ENCODE peak calls at places on chromosome 4, in four cellular contexts. One of them, this sample, is unnamed.

GRCh38 chr4:145531193-145531592 is 49.5 kb downstream of the SMAD1 start:
- DNase-seq in K562: no peak
- DNase-seq in HepG2: no peak
- DNase-seq in H1: no peak
- DNase-seq in this sample: no peak

GRCh38 chr4:102390438-102390837 is 45.2 kb upstream of the SLC39A8 start:
- DNase-seq in HepG2: no peak
- DNase-seq in H1: no peak
- DNase-seq in K562: no peak
- DNase-seq in this sample: no peak

GRCh38 chr4:111027526-111027925 is 404.6 kb upstream of the PITX2 start:
- DNase-seq in HepG2: no peak
- DNase-seq in K562: no peak
- DNase-seq in H1: no peak
- DNase-seq in this sample: no peak

GRCh38 chr4:189740873-189741272 is 199.8 kb upstream of the FRG1 start:
- DNase-seq in K562: no peak
- DNase-seq in H1: no peak
- DNase-seq in HepG2: no peak
- DNase-seq in this sample: no peak

GRCh38 chr4:89158884-89159503 is 47.7 kb downstream of the TIGD2 start:
- DNase-seq in HepG2: peak
- DNase-seq in H1: no peak
- DNase-seq in K562: peak
- DNase-seq in this sample: peak

GRCh38 chr4:173399016-173399415 is at the start of gene SCRG1:
- DNase-seq in K562: no peak
- DNase-seq in H1: no peak
- DNase-seq in HepG2: no peak
- DNase-seq in this sample: no peak

GRCh38 chr4:69467797-69468196 is 27.9 kb downstream of the UGT2B4 start:
- DNase-seq in HepG2: no peak
- DNase-seq in K562: no peak
- DNase-seq in H1: peak
- DNase-seq in this sample: no peak

GRCh38 chr4:174154455-174154854 is 129.0 kb downstream of the FBXO8 start:
- DNase-seq in K562: no peak
- DNase-seq in H1: no peak
- DNase-seq in HepG2: no peak
- DNase-seq in this sample: peak

GRCh38 chr4:153527690-153528089 is 61.5 kb downstream of the TMEM131L start:
- DNase-seq in HepG2: no peak
- DNase-seq in K562: no peak
- DNase-seq in H1: no peak
- DNase-seq in this sample: no peak
- H3K27ac ChIP-seq in HepG2: no peak
- H3K27ac ChIP-seq in K562: no peak
- H3K27ac ChIP-seq in H1: no peak
- H3K27ac ChIP-seq in this sample: no peak

DNA sequence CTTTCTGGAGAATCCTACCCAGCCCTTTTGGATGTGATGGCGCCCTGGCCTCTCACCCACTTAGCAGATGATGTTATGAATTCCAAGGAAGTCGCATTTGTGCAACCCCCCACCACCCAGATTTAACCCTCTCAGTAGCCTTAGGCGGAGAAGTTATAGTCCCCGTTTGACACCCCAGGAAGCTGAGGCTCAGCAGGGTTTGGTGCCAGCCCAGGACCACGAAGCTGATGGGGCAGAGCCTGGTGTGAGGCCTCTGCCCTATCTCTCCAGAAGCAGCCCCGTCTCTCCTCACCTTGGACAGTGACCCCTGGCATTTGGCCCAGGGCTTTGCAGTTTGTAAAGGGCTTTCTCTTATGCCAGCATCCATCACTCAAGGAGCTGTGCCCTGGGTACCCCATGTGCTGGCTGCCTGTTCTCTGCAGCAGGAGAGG is 1.1 kb downstream of the WFS1 start:
- DNase-seq in HepG2: no peak
- DNase-seq in H1: no peak
- DNase-seq in K562: no peak
- DNase-seq in this sample: peak
- H3K9ac ChIP-seq in HepG2: peak
- H3K9ac ChIP-seq in H1: no peak
- H3K9ac ChIP-seq in K562: no peak
- H3K9ac ChIP-seq in this sample: peak

GRCh38 chr4:95318483-95318882 is 230.3 kb downstream of the UNC5C start:
- DNase-seq in HepG2: no peak
- DNase-seq in K562: no peak
- DNase-seq in H1: no peak
- DNase-seq in this sample: no peak

GRCh38 chr4:95314573-95314972 is 234.2 kb downstream of the UNC5C start:
- DNase-seq in H1: no peak
- DNase-seq in K562: no peak
- DNase-seq in HepG2: no peak
- DNase-seq in this sample: no peak

GRCh38 chr4:95318044-95318443 is 230.7 kb downstream of the UNC5C start:
- DNase-seq in H1: no peak
- DNase-seq in K562: no peak
- DNase-seq in HepG2: no peak
- DNase-seq in this sample: no peak

GRCh38 chr4:95319169-95319568 is 229.6 kb downstream of the UNC5C start:
- DNase-seq in H1: no peak
- DNase-seq in K562: no peak
- DNase-seq in HepG2: no peak
- DNase-seq in this sample: no peak

GRCh38 chr4:95317124-95317820 is 231.5 kb downstream of the UNC5C start:
- DNase-seq in HepG2: no peak
- DNase-seq in K562: no peak
- DNase-seq in H1: no peak
- DNase-seq in this sample: peak
- TF ChIP-seq JUN in HepG2: no peak
- TF ChIP-seq JUN in K562: no peak
- TF ChIP-seq JUN in H1: no peak
- TF ChIP-seq JUN in this sample: no peak

DNA sequence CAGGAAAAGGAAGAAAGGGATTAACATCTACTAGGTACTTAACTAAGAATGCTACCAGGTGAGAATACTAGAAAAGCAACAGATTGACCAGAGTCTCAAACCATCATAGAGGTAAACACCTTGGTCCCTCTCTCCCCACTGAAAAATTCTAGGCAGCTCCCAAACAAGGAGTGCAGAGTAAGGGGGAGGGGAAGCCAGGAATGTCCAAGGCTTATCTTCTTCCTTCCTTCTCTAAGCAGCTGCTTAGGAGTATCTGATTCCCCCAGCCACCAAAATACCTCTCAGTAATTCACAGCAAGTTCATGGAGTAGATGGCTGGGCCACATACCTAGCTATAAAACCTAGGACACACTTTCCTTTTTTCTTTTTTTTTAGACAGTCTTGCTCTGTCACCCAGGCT is 80.7 kb downstream of the APBB2 start:
- DNase-seq in HepG2: no peak
- DNase-seq in K562: no peak
- DNase-seq in H1: no peak
- DNase-seq in this sample: peak
- H3K27ac ChIP-seq in HepG2: no peak
- H3K27ac ChIP-seq in K562: no peak
- H3K27ac ChIP-seq in H1: no peak
- H3K27ac ChIP-seq in this sample: peak

DNA sequence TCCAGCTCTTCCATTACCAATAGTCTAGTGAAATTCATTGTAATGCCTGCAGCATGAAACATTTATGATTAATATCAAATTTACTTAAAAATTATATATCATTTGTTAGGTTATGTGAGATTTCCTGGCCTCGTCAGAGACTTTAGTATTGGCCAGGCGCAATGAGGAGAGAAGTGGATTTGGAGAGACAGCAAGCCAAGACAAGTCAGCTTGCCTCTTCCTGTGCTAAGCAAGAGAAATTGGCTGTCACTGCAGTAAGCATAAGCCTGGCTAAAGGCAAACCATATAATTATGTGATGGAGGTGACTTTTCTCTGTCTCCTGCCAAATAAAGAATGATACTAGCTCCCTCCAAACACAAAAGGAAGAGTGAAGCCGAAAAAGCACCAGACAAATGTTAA is 2246.1 kb downstream of the ARAP2 start:
- DNase-seq in K562: no peak
- DNase-seq in H1: no peak
- DNase-seq in HepG2: no peak
- DNase-seq in this sample: no peak
- H3K9ac ChIP-seq in K562: no peak
- H3K9ac ChIP-seq in H1: no peak
- H3K9ac ChIP-seq in HepG2: no peak
- H3K9ac ChIP-seq in this sample: no peak

GRCh38 chr4:81428002-81428401 is 43.7 kb downstream of the RASGEF1B start:
- DNase-seq in K562: no peak
- DNase-seq in HepG2: no peak
- DNase-seq in H1: no peak
- DNase-seq in this sample: no peak

GRCh38 chr4:81429031-81429430 is 42.7 kb downstream of the RASGEF1B start:
- DNase-seq in K562: no peak
- DNase-seq in HepG2: no peak
- DNase-seq in H1: no peak
- DNase-seq in this sample: no peak

GRCh38 chr4:81425087-81425486 is 46.6 kb downstream of the RASGEF1B start:
- DNase-seq in K562: no peak
- DNase-seq in HepG2: no peak
- DNase-seq in H1: no peak
- DNase-seq in this sample: no peak

GRCh38 chr4:81427605-81427922 is 44.1 kb downstream of the RASGEF1B start:
- DNase-seq in K562: no peak
- DNase-seq in HepG2: no peak
- DNase-seq in H1: no peak
- DNase-seq in this sample: no peak

DNA sequence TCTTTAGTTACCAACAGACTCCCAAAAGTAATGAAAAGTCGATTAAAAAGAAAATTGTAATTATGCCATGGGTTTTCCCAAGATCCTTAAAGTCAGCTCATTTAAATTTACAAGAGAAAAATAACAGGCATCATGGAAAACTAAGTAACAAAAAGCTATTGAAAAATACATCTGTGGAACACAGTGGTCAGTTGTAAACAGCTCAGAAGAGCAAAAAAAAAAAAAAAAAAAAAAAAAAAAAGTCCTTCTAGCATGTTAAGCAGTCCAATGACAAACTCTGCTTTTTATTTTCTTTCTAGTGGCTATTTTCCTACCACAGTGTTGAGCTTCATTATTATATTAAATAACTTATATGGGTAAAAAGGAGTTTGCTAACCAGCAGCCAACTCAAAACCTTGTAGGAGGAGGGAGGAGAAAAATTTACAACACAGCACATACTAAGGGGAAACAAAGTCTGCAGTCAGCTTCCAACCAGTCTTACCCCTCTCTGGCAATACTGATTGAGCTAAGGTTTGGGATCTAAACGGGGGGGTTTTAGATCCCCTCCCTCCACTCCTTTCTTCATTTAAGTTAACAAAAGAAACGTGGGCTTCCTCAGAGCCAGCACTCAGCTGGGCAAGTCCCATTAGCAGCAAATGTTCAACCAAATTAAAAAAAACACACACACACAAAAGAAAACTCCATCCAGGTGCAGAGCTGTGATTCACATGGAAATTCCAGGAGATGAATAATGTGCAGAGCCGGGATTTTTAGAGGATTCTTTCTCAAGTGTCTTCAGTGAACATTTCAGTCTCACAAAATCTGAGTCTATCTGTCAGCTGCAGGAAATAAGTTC is 44.7 kb downstream of the RASGEF1B start:
- DNase-seq in H1: no peak
- DNase-seq in K562: no peak
- DNase-seq in HepG2: no peak
- DNase-seq in this sample: no peak
- TF ChIP-seq JUN in H1: no peak
- TF ChIP-seq JUN in K562: no peak
- TF ChIP-seq JUN in HepG2: no peak
- TF ChIP-seq JUN in this sample: no peak

GRCh38 chr4:180827610-180828009 is 1415.6 kb upstream of the TENM3 start:
- DNase-seq in HepG2: no peak
- DNase-seq in K562: no peak
- DNase-seq in H1: no peak
- DNase-seq in this sample: no peak

GRCh38 chr4:180828455-180829018 is 1414.7 kb upstream of the TENM3 start:
- DNase-seq in K562: no peak
- DNase-seq in HepG2: peak
- DNase-seq in H1: no peak
- DNase-seq in this sample: no peak

GRCh38 chr4:180823116-180823515 is 1420.1 kb upstream of the TENM3 start:
- DNase-seq in HepG2: no peak
- DNase-seq in H1: no peak
- DNase-seq in K562: no peak
- DNase-seq in this sample: no peak

GRCh38 chr4:180832086-180832485 is 1411.1 kb upstream of the TENM3 start:
- DNase-seq in H1: no peak
- DNase-seq in HepG2: no peak
- DNase-seq in K562: no peak
- DNase-seq in this sample: no peak

GRCh38 chr4:180827193-180827592 is 1416.0 kb upstream of the TENM3 start:
- DNase-seq in HepG2: peak
- DNase-seq in K562: no peak
- DNase-seq in H1: no peak
- DNase-seq in this sample: no peak
- H3K27ac ChIP-seq in HepG2: no peak
- H3K27ac ChIP-seq in K562: no peak
- H3K27ac ChIP-seq in H1: no peak
- H3K27ac ChIP-seq in this sample: no peak

GRCh38 chr4:1538096-1538410 is 131.8 kb upstream of the NKX1-1 start:
- DNase-seq in K562: no peak
- DNase-seq in HepG2: no peak
- DNase-seq in H1: no peak
- DNase-seq in this sample: no peak
- H3K9ac ChIP-seq in K562: no peak
- H3K9ac ChIP-seq in HepG2: no peak
- H3K9ac ChIP-seq in H1: no peak
- H3K9ac ChIP-seq in this sample: no peak

GRCh38 chr4:186954506-186954905 is 230.8 kb upstream of the FAT1 start:
- DNase-seq in K562: no peak
- DNase-seq in H1: no peak
- DNase-seq in HepG2: no peak
- DNase-seq in this sample: no peak
- TF ChIP-seq JUN in K562: no peak
- TF ChIP-seq JUN in H1: no peak
- TF ChIP-seq JUN in HepG2: no peak
- TF ChIP-seq JUN in this sample: no peak

This sample was measured in endothelial cell of umbilical vein.